ENCODE peak calls at places on chromosomes 5 and 9, in six cellular contexts. Y is mesothelial cell of epicardium; S is stimulated activated CD4-positive, alpha-beta T cell treated with anti-CD3 and anti-CD28 coated beads, Interleukin-1b, Interleukin-23, amount 100 ng/mL, for 1 hour; Z is stimulated activated CD8-positive, alpha-beta memory T cell treated with anti-CD3 and anti-CD28 coated beads, Interleukin-2, amount 100 ng/mL, for 1 hour; M is C1 segment of cervical spinal cord; N is MM.1S. K is an unnamed sample.
A peak's percentile ranks its signal among the peaks of the same experiment; 100 is the strongest.

GRCh38 chr5:69404659-69405330 is 10.1 kb upstream of the MARVELD2 start:
- DNase-seq in M (no peak), S (no peak), Y (no peak), N (no peak), Z (no peak), K (no peak)

GRCh38 chr9:34571180-34571800 is 18.2 kb downstream of the CNTFR start:
- DNase-seq in Y (no peak), Z (no peak), N (no peak), S (no peak), M (no peak), K (no peak)

GRCh38 chr9:132948482-132949050 is 4.2 kb upstream of the TSC1 start:
- DNase-seq in Z (no peak), S (no peak), M (no peak), N (no peak), Y (no peak), K (no peak)

GRCh38 chr9:69871143-69871834 is 50.7 kb downstream of the CFAP95 start:
- DNase-seq in N (no peak), Z (no peak), M (no peak), S (no peak), Y (no peak), K (no peak)

GRCh38 chr9:128106181-128106939 is 21.2 kb downstream of the PTGES2 start:
- DNase-seq in N (no peak), Y (no peak), Z (no peak), M (no peak), S (no peak), K (no peak)

GRCh38 chr9:16363073-16363781 is 507.2 kb downstream of the BNC2 start:
- DNase-seq in N (no peak), Z (no peak), Y (no peak), S (no peak), M (no peak), K (no peak)

GRCh38 chr5:126403871-126404270 is 19.3 kb upstream of the GRAMD2B start:
- DNase-seq in S (no peak), M (no peak), N (no peak), Y (no peak), Z (no peak), K (no peak)

GRCh38 chr5:8773091-8773615 is 772.7 kb downstream of the SEMA5A start:
- DNase-seq in Z (no peak), N (no peak), M (no peak), S (no peak), Y (no peak), K (no peak)

GRCh38 chr9:21522348-21522747 is 40.2 kb upstream of the IFNE start:
- DNase-seq in Y (no peak), S (no peak), Z (no peak), N (no peak), M (no peak), K (no peak)

GRCh38 chr5:170265527-170265926 is 32.0 kb downstream of the LCP2 start:
- DNase-seq in S (no peak), Y (no peak), M (peak; percentile 70), Z (no peak), N (no peak), K (no peak)

GRCh38 chr5:152514827-152515397 is 109.8 kb upstream of the NMUR2 start:
- DNase-seq in S (no peak), Y (no peak), M (no peak), N (peak; percentile 41), Z (no peak), K (no peak)

GRCh38 chr5:1908931-1909330 is 26.2 kb upstream of the IRX4 start:
- DNase-seq in M (no peak), Z (no peak), Y (peak; percentile 8), N (no peak), S (no peak), K (no peak)

GRCh38 chr9:22169243-22169642 is 160.1 kb upstream of the CDKN2B start:
- DNase-seq in Z (no peak), M (no peak), N (no peak), Y (no peak), S (no peak), K (no peak)

GRCh38 chr5:1111727-1112289 is at the start of gene SLC12A7:
- DNase-seq in S (no peak), N (peak; percentile 74), Y (peak; percentile 48), M (no peak), Z (peak; percentile 18), K (peak; percentile 58)

GRCh38 chr5:143733635-143734341 is 78.2 kb upstream of the HMHB1 start:
- DNase-seq in Z (no peak), Y (no peak), S (no peak), M (no peak), N (no peak), K (no peak)

GRCh38 chr9:107274096-107274495 is 9.0 kb upstream of the RAD23B start:
- DNase-seq in M (no peak), S (no peak), Y (no peak), N (no peak), Z (no peak), K (no peak)

GRCh38 chr5:75055727-75056144 is 3.4 kb upstream of the GCNT4 start:
- DNase-seq in Y (no peak), S (no peak), N (no peak), Z (no peak), M (no peak), K (no peak)

GRCh38 chr9:83204047-83204446 is 141.1 kb upstream of the RASEF start:
- DNase-seq in M (no peak), Z (no peak), N (no peak), Y (no peak), S (no peak), K (no peak)

GRCh38 chr5:32044904-32045303 is 129.2 kb downstream of the GOLPH3 start:
- DNase-seq in N (no peak), S (no peak), Y (no peak), Z (no peak), M (no peak), K (no peak)

GRCh38 chr5:95963650-95964410 is 2.2 kb upstream of the ELL2 start:
- DNase-seq in Y (no peak), M (no peak), S (no peak), N (no peak), Z (no peak), K (no peak)

GRCh38 chr5:167030500-167031120 is 1260.8 kb upstream of the WWC1 start:
- DNase-seq in M (no peak), S (no peak), Z (no peak), N (no peak), Y (no peak), K (no peak)

GRCh38 chr5:28648108-28648507 is 1609.7 kb upstream of the CDH9 start:
- DNase-seq in N (peak; percentile 27), M (no peak), S (no peak), Y (no peak), Z (no peak), K (no peak)

GRCh38 chr5:171299228-171299627 is 9.8 kb upstream of the TLX3 start:
- DNase-seq in N (no peak), M (no peak), Y (no peak), Z (no peak), S (no peak), K (no peak)

GRCh38 chr9:127858041-127858512 is 3.6 kb upstream of the ENG start:
- DNase-seq in N (no peak), S (no peak), Y (no peak), Z (no peak), M (no peak), K (no peak)

GRCh38 chr5:56616454-56617160 is 198.7 kb upstream of the MAP3K1 start:
- DNase-seq in Y (no peak), N (no peak), M (no peak), S (no peak), Z (no peak), K (no peak)

GRCh38 chr9:96086936-96087582 is 211.6 kb downstream of the ERCC6L2 start:
- DNase-seq in N (no peak), Y (no peak), S (no peak), M (no peak), Z (no peak), K (no peak)

GRCh38 chr5:117065800-117066199 is 491.2 kb upstream of the SEMA6A start:
- DNase-seq in Y (no peak), S (no peak), M (no peak), N (no peak), Z (no peak), K (no peak)

GRCh38 chr9:123401879-123402513 is 46.0 kb downstream of the CRB2 start:
- DNase-seq in N (no peak), M (no peak), Z (no peak), Y (no peak), S (no peak), K (no peak)

GRCh38 chr5:76787237-76787636 is 31.6 kb upstream of the F2RL1 start:
- DNase-seq in Z (no peak), Y (no peak), S (no peak), M (no peak), N (no peak), K (no peak)

GRCh38 chr5:113034182-113034773 is 57.7 kb downstream of the DCP2 start:
- DNase-seq in S (no peak), Z (no peak), N (no peak), Y (no peak), M (no peak), K (no peak)

GRCh38 chr9:94699715-94700114 is 26.8 kb upstream of the AOPEP start:
- DNase-seq in M (no peak), Y (no peak), S (no peak), N (no peak), Z (no peak), K (no peak)

GRCh38 chr5:135456238-135457099 is 4.3 kb upstream of the TIFAB start:
- DNase-seq in M (no peak), S (no peak), N (no peak), Y (no peak), Z (no peak), K (no peak)

GRCh38 chr5:103060414-103060954 is 59.5 kb downstream of the GIN1 start:
- DNase-seq in N (no peak), S (no peak), Z (no peak), Y (no peak), M (no peak), K (no peak)

GRCh38 chr9:128396970-128397613 is 23.6 kb upstream of the CERCAM start:
- DNase-seq in Z (no peak), Y (no peak), M (no peak), N (no peak), S (no peak), K (no peak)

GRCh38 chr9:120153258-120153657 is 426.7 kb downstream of the CDK5RAP2 start:
- DNase-seq in S (no peak), Y (no peak), N (no peak), Z (no peak), M (no peak), K (no peak)

GRCh38 chr9:68793605-68794343 is 88.7 kb downstream of the PIP5K1B start:
- DNase-seq in M (no peak), Z (no peak), N (no peak), S (no peak), Y (no peak), K (no peak)

GRCh38 chr9:84101892-84102632 is 121.5 kb downstream of the RMI1 start:
- DNase-seq in Z (no peak), S (no peak), N (no peak), M (no peak), Y (no peak), K (no peak)